ENCODE peak calls at places on chromosome 17, in six cellular contexts. R is AG04450, J is thoracic aorta, Y is psoas muscle, U is H9, A is cardiac muscle cell. I is an unnamed sample.
A peak's percentile ranks its signal among the peaks of the same experiment; 100 is the strongest.

GRCh38 chr17:41725134-41725533 is 9.3 kb downstream of the HAP1 start:
- DNase-seq in R (no peak), J (no peak), Y (no peak), U (no peak), A (no peak), I (no peak)

GRCh38 chr17:18362509-18363020 is 785 bp downstream of the SHMT1 start:
- DNase-seq in R (no peak), J (no peak), Y (peak; percentile 75), U (peak; percentile 48), A (peak; percentile 45), I (no peak)

GRCh38 chr17:15092762-15093161 is 172.4 kb downstream of the PMP22 start:
- DNase-seq in R (no peak), J (no peak), Y (no peak), U (no peak), A (no peak), I (no peak)

GRCh38 chr17:35372846-35373531 is 432 bp downstream of the SLFN11 start:
- DNase-seq in R (no peak), J (no peak), Y (peak; percentile 20), U (peak; percentile 41), A (no peak), I (peak; percentile 84)

GRCh38 chr17:35795007-35795870 is at the start of gene MMP28:
- DNase-seq in R (no peak), J (no peak), Y (peak; percentile 50), U (peak; percentile 63), A (peak; percentile 58), I (no peak)

GRCh38 chr17:8225813-8226535 is 15.6 kb upstream of the AURKB start:
- DNase-seq in R (peak; percentile 59), J (no peak), Y (peak; percentile 31), U (peak; percentile 82), A (peak; percentile 36), I (no peak)

GRCh38 chr17:22669721-22670120 is 977.4 kb downstream of the KCNJ18 start:
- DNase-seq in R (no peak), J (no peak), Y (no peak), U (no peak), A (no peak), I (no peak)

GRCh38 chr17:42111901-42112551 is 488 bp downstream of the DHX58 start:
- DNase-seq in R (no peak), J (no peak), Y (no peak), U (peak; percentile 76), A (no peak), I (peak; percentile 74)

GRCh38 chr17:34369571-34369970 is 6.5 kb upstream of the CCL1 start:
- DNase-seq in R (no peak), J (no peak), Y (no peak), U (peak; percentile 26), A (no peak), I (no peak)

GRCh38 chr17:45868276-45868675 is 23.6 kb downstream of the SPPL2C start:
- DNase-seq in R (no peak), J (no peak), Y (no peak), U (no peak), A (no peak), I (no peak)

GRCh38 chr17:8119575-8120519 is 1.5 kb upstream of the ALOXE3 start:
- DNase-seq in R (peak; percentile 83), J (no peak), Y (peak; percentile 75), U (peak; percentile 95), A (peak; percentile 88), I (no peak)

GRCh38 chr17:14214271-14214670 is 22.4 kb downstream of the CDRT15 start:
- DNase-seq in R (no peak), J (no peak), Y (no peak), U (no peak), A (no peak), I (no peak)

GRCh38 chr17:13646411-13646810 is 44.7 kb upstream of the HS3ST3A1 start:
- DNase-seq in R (no peak), J (no peak), Y (no peak), U (no peak), A (no peak), I (no peak)

GRCh38 chr17:77316191-77316641 is 175.4 kb downstream of the SEC14L1 start:
- DNase-seq in R (no peak), J (no peak), Y (peak; percentile 64), U (peak; percentile 80), A (peak; percentile 31), I (peak; percentile 77)

GRCh38 chr17:60573139-60573975 is 26.6 kb upstream of the PPM1D start:
- DNase-seq in R (peak; percentile 29), J (no peak), Y (no peak), U (no peak), A (peak; percentile 13), I (no peak)

GRCh38 chr17:21453144-21453982 is 77.2 kb downstream of the KCNJ12 start:
- DNase-seq in R (no peak), J (no peak), Y (no peak), U (peak; percentile 27), A (no peak), I (no peak)

GRCh38 chr17:33848433-33848832 is 406.7 kb upstream of the CCL2 start:
- DNase-seq in R (no peak), J (no peak), Y (no peak), U (no peak), A (no peak), I (no peak)

GRCh38 chr17:8122391-8122922 is 1.4 kb downstream of the HES7 start:
- DNase-seq in R (no peak), J (no peak), Y (no peak), U (peak; percentile 75), A (peak; percentile 18), I (no peak)

GRCh38 chr17:33012522-33013033 is 20.9 kb downstream of the SPACA3 start:
- DNase-seq in R (peak; percentile 90), J (no peak), Y (no peak), U (no peak), A (no peak), I (peak; percentile 78)

GRCh38 chr17:68455756-68456528 is 1.4 kb downstream of the WIPI1 start:
- DNase-seq in R (no peak), J (no peak), Y (no peak), U (no peak), A (no peak), I (no peak)

GRCh38 chr17:31048780-31049179 is 46.0 kb upstream of the NF1 start:
- DNase-seq in R (no peak), J (no peak), Y (no peak), U (no peak), A (no peak), I (no peak)

GRCh38 chr17:6580628-6581027 is 24.3 kb upstream of the PITPNM3 start:
- DNase-seq in R (no peak), J (no peak), Y (no peak), U (no peak), A (no peak), I (no peak)

GRCh38 chr17:19274893-19275292 is 37.7 kb downstream of the EPN2 start:
- DNase-seq in R (no peak), J (no peak), Y (no peak), U (no peak), A (no peak), I (no peak)

GRCh38 chr17:57881783-57882291 is 32.0 kb upstream of the MRPS23 start:
- DNase-seq in R (no peak), J (no peak), Y (no peak), U (no peak), A (no peak), I (no peak)

GRCh38 chr17:238964-239259 is 57.5 kb upstream of the DOC2B start:
- DNase-seq in R (no peak), J (no peak), Y (no peak), U (no peak), A (no peak), I (peak; percentile 12)

GRCh38 chr17:56808503-56808902 is 25.2 kb downstream of the C17orf67 start:
- DNase-seq in R (no peak), J (no peak), Y (no peak), U (no peak), A (no peak), I (no peak)
- H3K27ac ChIP-seq in R (no peak overlapping the region), J (no peak overlapping the region), Y (no peak overlapping the region), U (no peak overlapping the region), A (no peak overlapping the region), I (no peak overlapping the region)

GRCh38 chr17:5425826-5426225 is 5.8 kb downstream of the RPAIN start:
- DNase-seq in R (no peak), J (no peak), Y (no peak), U (no peak), A (no peak), I (no peak)

GRCh38 chr17:5419959-5420653 is at the start of gene RPAIN:
- DNase-seq in R (no peak), J (peak; percentile 62), Y (peak; percentile 89), U (peak; percentile 94), A (peak; percentile 90), I (peak; percentile 91)

GRCh38 chr17:5419356-5419958 is at the start of gene NUP88:
- DNase-seq in R (peak; percentile 92), J (peak; percentile 89), Y (peak; percentile 98), U (peak; percentile 100), A (peak; percentile 98), I (peak; percentile 96)

GRCh38 chr17:5424909-5425308 is 4.9 kb downstream of the RPAIN start:
- DNase-seq in R (no peak), J (no peak), Y (no peak), U (no peak), A (no peak), I (no peak)

GRCh38 chr17:5422505-5422904 is 2.5 kb downstream of the RPAIN start:
- DNase-seq in R (no peak), J (no peak), Y (no peak), U (no peak), A (no peak), I (no peak)
- TF ChIP-seq CTCF in R (no peak), J (no peak), Y (no peak), U (no peak), A (no peak), I (no peak)

DNA sequence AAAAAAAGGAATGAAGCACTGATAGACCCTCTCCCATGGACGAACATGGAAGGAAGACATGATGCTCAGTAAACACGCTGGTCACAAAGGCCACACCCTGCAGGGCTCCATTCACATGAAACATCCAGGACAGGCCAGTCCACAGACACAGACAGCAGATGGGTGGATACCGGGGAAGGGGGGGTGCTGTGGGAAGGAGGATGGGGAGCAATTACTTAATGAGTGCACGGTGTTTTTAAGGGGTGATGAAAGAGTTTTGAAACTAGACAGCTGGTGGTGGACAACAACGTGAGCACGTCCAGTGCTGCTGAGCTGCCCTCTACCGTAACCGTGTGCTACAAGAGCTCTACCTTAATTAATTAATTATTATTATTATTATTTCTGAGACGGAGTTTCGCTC is 6.0 kb upstream of the SLC16A3 start:
- DNase-seq in R (no peak), J (no peak), Y (no peak), U (no peak), A (no peak), I (no peak)
- H3K27ac ChIP-seq in R (no peak overlapping the region), J (no peak overlapping the region), Y (no peak overlapping the region), U (no peak overlapping the region), A (no peak overlapping the region), I (peak overlapping the region; percentile 53)

GRCh38 chr17:80523054-80523744 is 21.4 kb upstream of the RPTOR start:
- DNase-seq in R (no peak), J (no peak), Y (no peak), U (no peak), A (no peak), I (no peak)

GRCh38 chr17:80517641-80518040 is 27.0 kb upstream of the RPTOR start:
- DNase-seq in R (no peak), J (no peak), Y (no peak), U (no peak), A (no peak), I (no peak)

GRCh38 chr17:80518392-80518791 is 26.2 kb upstream of the RPTOR start:
- DNase-seq in R (no peak), J (no peak), Y (no peak), U (no peak), A (no peak), I (no peak)

GRCh38 chr17:80519091-80519781 is 25.4 kb upstream of the RPTOR start:
- DNase-seq in R (no peak), J (no peak), Y (no peak), U (no peak), A (no peak), I (no peak)

GRCh38 chr17:80520810-80521209 is 23.8 kb upstream of the RPTOR start:
- DNase-seq in R (no peak), J (no peak), Y (no peak), U (no peak), A (no peak), I (no peak)
- TF ChIP-seq CTCF in R (no peak), J (no peak), Y (no peak), U (no peak), A (no peak), I (no peak)

I was measured in left lung.